ENCODE peak calls at places on chromosomes 2 and 18, in seven cellular contexts. Q, L, S, Y, R, P and H are unnamed samples.

GRCh38 chr2:86703704-86704370 is 16.3 kb upstream of the RMND5A start:
- DNase-seq in Q (no peak), L (no peak), S (peak; percentile 74), Y (no peak), R (no peak), P (no peak), H (peak; percentile 72)

GRCh38 chr2:148719941-148720436 is 75.4 kb downstream of the EPC2 start:
- DNase-seq in Q (no peak), L (no peak), S (no peak), Y (no peak), R (no peak), P (no peak), H (no peak)

GRCh38 chr2:209977386-209978239 is 24.8 kb upstream of the RPE start:
- DNase-seq in Q (no peak), L (no peak), S (no peak), Y (peak; percentile 27), R (no peak), P (no peak), H (peak; percentile 11)

GRCh38 chr2:19352946-19353720 is 5.3 kb downstream of the OSR1 start:
- DNase-seq in Q (no peak), L (peak; percentile 50), S (no peak), Y (no peak), R (no peak), P (no peak), H (no peak)

GRCh38 chr2:99818842-99819241 is 323.5 kb downstream of the AFF3 start:
- DNase-seq in Q (no peak), L (no peak), S (no peak), Y (peak; percentile 29), R (no peak), P (no peak), H (peak; percentile 24)

GRCh38 chr2:188380280-188380679 is 88.6 kb downstream of the GULP1 start:
- DNase-seq in Q (no peak), L (no peak), S (no peak), Y (no peak), R (no peak), P (no peak), H (no peak)

GRCh38 chr2:105754011-105754410 is 9.3 kb downstream of the NCK2 start:
- DNase-seq in Q (no peak), L (no peak), S (no peak), Y (no peak), R (no peak), P (peak; percentile 91), H (peak; percentile 54)

GRCh38 chr2:238921259-238921658 is 73.4 kb downstream of the TWIST2 start:
- DNase-seq in Q (no peak), L (no peak), S (no peak), Y (no peak), R (no peak), P (no peak), H (no peak)

GRCh38 chr2:180306346-180306745 is 299.2 kb upstream of the CWC22 start:
- DNase-seq in Q (no peak), L (no peak), S (no peak), Y (no peak), R (no peak), P (no peak), H (no peak)

GRCh38 chr2:219507555-219508443 is 6.5 kb upstream of the ASIC4 start:
- DNase-seq in Q (no peak), L (no peak), S (no peak), Y (no peak), R (no peak), P (no peak), H (no peak)

GRCh38 chr2:190340369-190340768 is 3.0 kb upstream of the INPP1 start:
- DNase-seq in Q (no peak), L (no peak), S (no peak), Y (peak; percentile 70), R (no peak), P (no peak), H (peak; percentile 20)

GRCh38 chr18:79396431-79397287 is 929 bp downstream of the NFATC1 start:
- DNase-seq in Q (no peak), L (peak; percentile 87), S (no peak), Y (no peak), R (no peak), P (peak; percentile 63), H (no peak)

GRCh38 chr2:74982581-74982980 is 24.1 kb downstream of the POLE4 start:
- DNase-seq in Q (no peak), L (no peak), S (no peak), Y (peak; percentile 37), R (no peak), P (no peak), H (peak; percentile 26)

GRCh38 chr2:48934807-48935206 is 179.3 kb upstream of the LHCGR start:
- DNase-seq in Q (no peak), L (no peak), S (no peak), Y (no peak), R (no peak), P (no peak), H (no peak)

GRCh38 chr18:59651071-59651470 is 46.2 kb downstream of the CCBE1 start:
- DNase-seq in Q (no peak), L (no peak), S (no peak), Y (no peak), R (no peak), P (no peak), H (no peak)

GRCh38 chr2:53829669-53830290 is 30.0 kb downstream of the GPR75 start:
- DNase-seq in Q (no peak), L (peak; percentile 64), S (no peak), Y (no peak), R (no peak), P (no peak), H (no peak)

GRCh38 chr2:234444888-234445287 is 52.0 kb downstream of the ARL4C start:
- DNase-seq in Q (no peak), L (peak; percentile 65), S (peak; percentile 39), Y (peak; percentile 59), R (peak; percentile 54), P (peak; percentile 66), H (peak; percentile 56)

GRCh38 chr18:40917096-40917495 is 1037.9 kb upstream of the PIK3C3 start:
- DNase-seq in Q (no peak), L (no peak), S (no peak), Y (no peak), R (no peak), P (no peak), H (no peak)

GRCh38 chr2:113809076-113809475 is 52.6 kb upstream of the SLC35F5 start:
- DNase-seq in Q (no peak), L (no peak), S (no peak), Y (no peak), R (no peak), P (no peak), H (no peak)

GRCh38 chr2:28484835-28485234 is 11.0 kb upstream of the PLB1 start:
- DNase-seq in Q (no peak), L (no peak), S (no peak), Y (no peak), R (no peak), P (no peak), H (no peak)

GRCh38 chr2:240236217-240237111 is 96.0 kb upstream of the OTOS start:
- DNase-seq in Q (no peak), L (peak; percentile 89), S (no peak), Y (no peak), R (no peak), P (peak; percentile 17), H (no peak)

GRCh38 chr2:121400206-121400605 is 115.2 kb upstream of the TFCP2L1 start:
- DNase-seq in Q (no peak), L (no peak), S (no peak), Y (no peak), R (no peak), P (no peak), H (no peak)

GRCh38 chr2:209579236-209579749 is 155.4 kb downstream of the MAP2 start:
- DNase-seq in Q (no peak), L (peak; percentile 54), S (peak; percentile 12), Y (no peak), R (no peak), P (no peak), H (no peak)

GRCh38 chr2:189413249-189413648 is 28.0 kb upstream of the WDR75 start:
- DNase-seq in Q (no peak), L (no peak), S (no peak), Y (no peak), R (no peak), P (no peak), H (no peak)

GRCh38 chr2:105872142-105872728 is 127.5 kb downstream of the NCK2 start:
- DNase-seq in Q (no peak), L (peak; percentile 67), S (no peak), Y (no peak), R (no peak), P (no peak), H (no peak)

GRCh38 chr2:237483018-237483731 is 3.9 kb upstream of the MLPH start:
- DNase-seq in Q (no peak), L (no peak), S (peak; percentile 87), Y (peak; percentile 83), R (no peak), P (no peak), H (peak; percentile 88)